ENCODE peak calls at places on chromosomes 4 and X, in seven cellular contexts. D, A, J, Z, N, F and E are unnamed samples.

GRCh38 chr4:55604996-55605395 is 13.0 kb upstream of the PDCL2 start:
- DNase-seq in F (no peak), A (no peak), D (no peak), N (no peak), J (no peak), Z (no peak), E (no peak)

GRCh38 chrX:116873678-116874077 is 410.9 kb upstream of the CT83 start:
- DNase-seq in F (no peak), J (no peak), N (no peak), D (no peak), A (no peak), Z (no peak), E (no peak)

GRCh38 chr4:1568855-1569460 is 115.2 kb downstream of the FAM53A start:
- DNase-seq in F (peak), Z (no peak), J (no peak), A (no peak), D (no peak), N (no peak), E (peak)

GRCh38 chrX:46547857-46548256 is 2.6 kb upstream of the ZNF674 start:
- DNase-seq in D (no peak), N (no peak), A (peak), F (no peak), J (no peak), Z (no peak), E (no peak)

GRCh38 chr4:27289704-27290103 is 429.1 kb downstream of the STIM2 start:
- DNase-seq in Z (no peak), A (no peak), N (no peak), F (no peak), D (no peak), J (no peak), E (no peak)

GRCh38 chr4:78560296-78560963 is 8.9 kb downstream of the ANXA3 start:
- DNase-seq in D (no peak), A (peak), N (no peak), J (no peak), F (no peak), Z (no peak), E (no peak)

GRCh38 chr4:75596061-75596460 is 34.3 kb downstream of the CDKL2 start:
- DNase-seq in F (no peak), J (no peak), A (no peak), D (no peak), Z (no peak), N (no peak), E (no peak)

GRCh38 chr4:6419452-6420028 is 52.9 kb downstream of the PPP2R2C start:
- DNase-seq in J (no peak), N (no peak), Z (no peak), D (no peak), F (no peak), A (no peak), E (no peak)

GRCh38 chr4:154511990-154512389 is 20.4 kb upstream of the DCHS2 start:
- DNase-seq in D (no peak), A (no peak), Z (no peak), F (no peak), J (no peak), N (no peak), E (peak)

GRCh38 chr4:74433541-74434172 is 11.3 kb upstream of the AREG start:
- DNase-seq in D (no peak), A (no peak), J (no peak), Z (no peak), F (no peak), N (no peak), E (no peak)

GRCh38 chrX:2483398-2483797 is 17.4 kb downstream of the DHRSX start:
- DNase-seq in N (no peak), Z (no peak), D (no peak), F (no peak), A (no peak), J (no peak), E (no peak)

GRCh38 chr4:13570916-13571315 is 26.6 kb upstream of the NKX3-2 start:
- DNase-seq in A (no peak), N (no peak), D (no peak), Z (no peak), F (no peak), J (no peak), E (no peak)

GRCh38 chr4:159495515-159496236 is 392.8 kb downstream of the RAPGEF2 start:
- DNase-seq in J (no peak), N (no peak), D (no peak), Z (no peak), F (no peak), A (no peak), E (no peak)

GRCh38 chrX:27915617-27916016 is 65.6 kb downstream of the DCAF8L1 start:
- DNase-seq in Z (no peak), D (no peak), F (no peak), J (no peak), A (no peak), N (no peak), E (no peak)

GRCh38 chrX:26557691-26558321 is 341.8 kb downstream of the MAGEB5 start:
- DNase-seq in J (no peak), A (no peak), Z (no peak), D (no peak), F (peak), N (no peak), E (no peak)

GRCh38 chr4:113591982-113592381 is 169.6 kb downstream of the CAMK2D start:
- DNase-seq in F (no peak), D (no peak), J (no peak), A (no peak), Z (no peak), N (no peak), E (no peak)

GRCh38 chrX:12702509-12703091 is 88.6 kb upstream of the PRPS2 start:
- DNase-seq in J (no peak), F (no peak), Z (no peak), D (peak), N (no peak), A (peak), E (no peak)

GRCh38 chr4:62144431-62144830 is 944.3 kb downstream of the ADGRL3 start:
- DNase-seq in D (no peak), F (no peak), N (no peak), A (no peak), J (no peak), Z (no peak), E (no peak)

GRCh38 chr4:183384983-183385382 is 59.5 kb upstream of the CDKN2AIP start:
- DNase-seq in F (no peak), D (no peak), J (no peak), Z (no peak), N (no peak), A (no peak), E (no peak)

GRCh38 chrX:46180258-46180687 is 364.9 kb downstream of the ZNF674 start:
- DNase-seq in J (no peak), Z (no peak), A (peak), D (peak), F (no peak), N (no peak), E (no peak)